ENCODE peak calls at places on chromosomes 1 and 21, in five cellular contexts. Z, P, O, T and X are unnamed samples. For H3K9me3, the result is how much of the 10 kb centered on the place peaks cover.

GRCh38 chr1:42680045-42680444 is 2.2 kb upstream of the YBX1 start:
- DNase-seq in Z (no peak), P (no peak), O (no peak), T (no peak), X (no peak)

GRCh38 chr1:235954306-235955283 is 87.9 kb upstream of the LYST start:
- DNase-seq in Z (peak), P (no peak), O (no peak), T (no peak), X (peak)

GRCh38 chr21:39451332-39452206 is at the start of gene SH3BGR:
- DNase-seq in Z (peak), P (peak), O (no peak), T (no peak), X (peak)

GRCh38 chr1:96992871-96993270 is 271.3 kb downstream of the PTBP2 start:
- DNase-seq in Z (no peak), P (no peak), O (no peak), T (no peak), X (no peak)

GRCh38 chr1:208907785-208908184 is 663.6 kb upstream of the PLXNA2 start:
- DNase-seq in Z (no peak), P (no peak), O (no peak), T (no peak), X (no peak)

GRCh38 chr1:112002525-112002924 is 13.1 kb upstream of the KCND3 start:
- DNase-seq in Z (no peak), P (no peak), O (no peak), T (no peak), X (no peak)

GRCh38 chr1:210123924-210124589 is 108.5 kb upstream of the SERTAD4 start:
- DNase-seq in Z (no peak), P (peak), O (no peak), T (no peak), X (no peak)

GRCh38 chr1:67013573-67013972 is 40.4 kb downstream of the SLC35D1 start:
- DNase-seq in Z (no peak), P (peak), O (no peak), T (no peak), X (no peak)

GRCh38 chr1:157278383-157279156 is 140.4 kb upstream of the ETV3 start:
- DNase-seq in Z (no peak), P (peak), O (no peak), T (no peak), X (no peak)

GRCh38 chr1:42949312-42950145 is 9.1 kb downstream of the SLC2A1 start:
- DNase-seq in Z (no peak), P (no peak), O (no peak), T (no peak), X (no peak)

GRCh38 chr1:64895500-64895899 is 70.8 kb downstream of the JAK1 start:
- DNase-seq in Z (no peak), P (no peak), O (no peak), T (no peak), X (no peak)

GRCh38 chr1:234542211-234542850 is 63.4 kb upstream of the TARBP1 start:
- DNase-seq in Z (no peak), P (no peak), O (peak), T (no peak), X (no peak)

GRCh38 chr1:85465099-85465790 is at the start of gene DDAH1:
- DNase-seq in Z (peak), P (peak), O (peak), T (no peak), X (peak)

GRCh38 chr1:205568469-205569361 is 63.1 kb downstream of the ELK4 start:
- DNase-seq in Z (no peak), P (peak), O (peak), T (no peak), X (no peak)

GRCh38 chr21:36630485-36631206 is 68.3 kb upstream of the SIM2 start:
- DNase-seq in Z (peak), P (peak), O (peak), T (peak), X (no peak)

GRCh38 chr1:217137210-217137871 is 414.1 kb upstream of the ESRRG start:
- DNase-seq in Z (no peak), P (no peak), O (no peak), T (peak), X (no peak)

GRCh38 chr21:36040389-36040788 is 19.9 kb downstream of the SETD4 start:
- DNase-seq in Z (no peak), P (no peak), O (no peak), T (no peak), X (no peak)

GRCh38 chr21:38494254-38494648 is 4.0 kb downstream of the ERG start:
- DNase-seq in Z (no peak), P (no peak), O (no peak), T (no peak), X (no peak)

GRCh38 chr1:86507935-86508582 is 38.8 kb upstream of the CLCA4 start:
- DNase-seq in Z (no peak), P (peak), O (no peak), T (no peak), X (no peak)

GRCh38 chr1:33072707-33073106 is 8.2 kb upstream of the AZIN2 start:
- DNase-seq in Z (no peak), P (no peak), O (no peak), T (no peak), X (no peak)

GRCh38 chr1:208834346-208835081 is 590.3 kb upstream of the PLXNA2 start:
- DNase-seq in Z (no peak), P (no peak), O (no peak), T (peak), X (no peak)

GRCh38 chr1:161069731-161070270 is at the start of gene ARHGAP30:
- DNase-seq in Z (peak), P (no peak), O (peak), T (no peak), X (peak)

GRCh38 chr1:224053456-224053855 is 60.5 kb upstream of the FBXO28 start:
- DNase-seq in Z (no peak), P (no peak), O (no peak), T (no peak), X (no peak)

GRCh38 chr1:25568834-25569598 is 25.6 kb downstream of the LDLRAP1 start:
- DNase-seq in Z (peak), P (peak), O (no peak), T (no peak), X (no peak)

GRCh38 chr1:167081594-167081993 is 8.6 kb downstream of the GPA33 start:
- DNase-seq in Z (no peak), P (no peak), O (no peak), T (no peak), X (no peak)

GRCh38 chr1:20711285-20712209 is 6.3 kb downstream of the KIF17 start:
- DNase-seq in Z (no peak), P (no peak), O (no peak), T (no peak), X (no peak)

GRCh38 chr21:44304846-44305245 is 5.0 kb downstream of the PFKL start:
- DNase-seq in Z (no peak), P (peak), O (peak), T (peak), X (peak)

GRCh38 chr1:41791667-41792484 is 126.8 kb downstream of the HIVEP3 start:
- DNase-seq in Z (no peak), P (no peak), O (no peak), T (no peak), X (no peak)

GRCh38 chr1:218304281-218305039 is 19.4 kb downstream of the RRP15 start:
- DNase-seq in Z (peak), P (peak), O (no peak), T (no peak), X (no peak)

GRCh38 chr1:56496861-56497772 is 82.2 kb downstream of the PLPP3 start:
- DNase-seq in Z (no peak), P (no peak), O (no peak), T (no peak), X (no peak)

GRCh38 chr1:221689138-221689537 is 52.8 kb downstream of the DUSP10 start:
- DNase-seq in Z (no peak), P (no peak), O (no peak), T (no peak), X (no peak)

GRCh38 chr1:184792450-184792969 is 37.9 kb upstream of the EDEM3 start:
- DNase-seq in Z (peak), P (peak), O (peak), T (no peak), X (peak)

GRCh38 chr1:46616277-46617107 is at the start of gene MOB3C:
- DNase-seq in Z (peak), P (peak), O (peak), T (peak), X (peak)

GRCh38 chr1:205610036-205610435 is 21.8 kb downstream of the ELK4 start:
- DNase-seq in Z (no peak), P (peak), O (no peak), T (no peak), X (no peak)

GRCh38 chr1:171898956-171899355 is 57.7 kb downstream of the DNM3 start:
- DNase-seq in Z (no peak), P (no peak), O (no peak), T (peak), X (no peak)

GRCh38 chr1:68269637-68270430 is 37.5 kb upstream of the WLS start:
- DNase-seq in Z (no peak), P (no peak), O (no peak), T (no peak), X (no peak)

GRCh38 chr1:155207578-155208405 is at the start of gene THBS3:
- DNase-seq in Z (peak), P (peak), O (no peak), T (peak), X (peak)

GRCh38 chr1:170273556-170274501 is 128.1 kb downstream of the NTMT2 start:
- DNase-seq in Z (peak), P (peak), O (no peak), T (no peak), X (no peak)

GRCh38 chr1:16183157-16183556 is 27.3 kb upstream of the EPHA2 start:
- DNase-seq in Z (no peak), P (peak), O (no peak), T (no peak), X (no peak)
- H3K27ac ChIP-seq in Z (peak), P (no peak), O (peak), T (no peak), X (no peak)

GRCh38 chr1:110209715-110210603 is at the start of gene KCNC4:
- DNase-seq in Z (peak), P (peak), O (peak), T (peak), X (peak)

GRCh38 chr1:110210604-110211502 is 739 bp downstream of the KCNC4 start:
- DNase-seq in Z (peak), P (peak), O (peak), T (no peak), X (peak)

GRCh38 chr1:110212165-110213142 is 2.3 kb downstream of the KCNC4 start:
- DNase-seq in Z (no peak), P (peak), O (no peak), T (no peak), X (no peak)

GRCh38 chr1:110213143-110213540 is 3.0 kb downstream of the KCNC4 start:
- DNase-seq in Z (no peak), P (no peak), O (no peak), T (no peak), X (no peak)

DNA sequence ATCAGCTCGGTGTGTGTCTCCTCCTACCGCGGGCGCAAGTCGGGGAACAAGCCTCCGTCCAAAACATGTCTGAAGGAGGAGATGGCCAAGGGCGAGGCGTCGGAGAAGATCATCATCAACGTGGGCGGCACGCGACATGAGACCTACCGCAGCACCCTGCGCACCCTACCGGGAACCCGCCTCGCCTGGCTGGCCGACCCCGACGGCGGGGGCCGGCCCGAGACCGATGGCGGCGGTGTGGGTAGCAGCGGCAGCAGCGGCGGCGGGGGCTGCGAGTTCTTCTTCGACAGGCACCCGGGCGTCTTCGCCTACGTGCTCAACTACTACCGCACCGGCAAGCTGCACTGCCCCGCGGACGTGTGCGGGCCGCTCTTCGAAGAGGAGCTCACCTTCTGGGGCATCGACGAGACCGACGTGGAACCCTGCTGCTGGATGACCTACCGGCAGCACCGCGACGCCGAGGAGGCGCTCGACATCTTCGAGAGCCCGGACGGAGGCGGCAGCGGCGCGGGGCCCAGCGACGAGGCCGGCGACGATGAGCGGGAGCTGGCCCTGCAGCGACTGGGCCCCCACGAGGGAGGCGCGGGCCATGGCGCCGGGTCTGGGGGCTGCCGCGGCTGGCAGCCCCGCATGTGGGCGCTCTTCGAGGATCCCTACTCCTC is 1.5 kb downstream of the KCNC4 start:
- DNase-seq in Z (no peak), P (no peak), O (no peak), T (no peak), X (peak)
- H3K4me3 ChIP-seq in Z (peak), P (peak), O (peak), T (peak), X (peak)

GRCh38 chr1:248590055-248590454 is 7.4 kb downstream of the OR2T10 start:
- DNase-seq in Z (no peak), P (no peak), O (no peak), T (no peak), X (no peak)
- H3K9me3 ChIP-seq in Z (under half), P (under half), O (under half), T (under half), X (under half)

GRCh38 chr21:40652436-40652835 is 194.5 kb downstream of the DSCAM start:
- DNase-seq in Z (no peak), P (no peak), O (no peak), T (no peak), X (no peak)
- H3K27ac ChIP-seq in Z (no peak), P (no peak), O (no peak), T (no peak), X (no peak)

GRCh38 chr1:182952677-182953444 is at the start of gene SHCBP1L:
- DNase-seq in Z (peak), P (peak), O (no peak), T (no peak), X (no peak)
- H3K4me3 ChIP-seq in Z (peak), P (no peak), O (peak), T (no peak), X (no peak)

DNA sequence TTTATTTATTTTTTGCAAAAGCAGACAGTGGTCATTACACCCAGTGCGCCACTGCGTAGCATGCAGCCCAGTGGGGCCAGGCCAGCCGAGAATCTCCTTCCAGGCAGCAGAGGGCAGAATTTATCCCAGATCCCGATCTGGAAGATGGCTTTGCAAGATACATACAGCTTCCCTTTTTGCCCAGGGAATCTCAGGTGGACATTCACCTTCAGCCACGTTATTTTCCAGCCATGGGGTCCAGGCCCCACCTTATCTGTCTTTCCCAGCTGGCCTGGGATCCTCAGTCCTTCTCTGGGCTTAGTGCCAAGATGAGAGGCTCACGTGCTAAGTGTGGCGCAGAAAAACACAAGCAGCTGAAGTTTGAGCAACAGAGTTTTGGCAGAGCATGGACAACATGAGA is 123.6 kb downstream of the AJAP1 start:
- DNase-seq in Z (no peak), P (peak), O (no peak), T (no peak), X (no peak)
- H3K9me3 ChIP-seq in Z (under half), P (under half), O (under half), T (under half), X (under half)

GRCh38 chr1:115330480-115331013 is 7.5 kb downstream of the NGF start:
- DNase-seq in Z (no peak), P (no peak), O (no peak), T (no peak), X (peak)

GRCh38 chr1:115332813-115333608 is 5.0 kb downstream of the NGF start:
- DNase-seq in Z (peak), P (peak), O (no peak), T (no peak), X (peak)

GRCh38 chr1:115331531-115332331 is 6.3 kb downstream of the NGF start:
- DNase-seq in Z (no peak), P (no peak), O (no peak), T (no peak), X (no peak)

GRCh38 chr1:115327270-115327669 is 10.8 kb downstream of the NGF start:
- DNase-seq in Z (no peak), P (no peak), O (no peak), T (no peak), X (no peak)

DNA sequence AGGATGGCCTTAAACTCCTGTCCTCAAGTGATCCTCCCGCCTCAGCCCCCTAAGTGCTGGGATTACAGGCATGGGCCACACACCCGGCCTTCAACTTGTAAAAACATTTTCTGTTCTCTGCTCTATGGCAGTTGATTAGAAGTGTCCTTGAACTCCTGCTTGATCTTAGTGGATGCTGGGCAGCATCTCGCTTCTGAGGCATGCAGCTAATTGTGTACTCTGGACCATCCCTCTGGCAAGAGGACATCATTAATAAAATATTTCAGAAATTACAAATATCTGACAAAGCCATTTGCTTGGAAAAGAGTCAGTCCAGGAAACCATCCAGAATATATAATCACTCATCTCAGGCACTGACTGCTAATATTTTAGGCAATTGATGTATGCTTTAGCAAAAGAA is 8.1 kb downstream of the NGF start:
- DNase-seq in Z (no peak), P (no peak), O (no peak), T (no peak), X (no peak)
- H3K27ac ChIP-seq in Z (no peak), P (no peak), O (no peak), T (no peak), X (peak)

GRCh38 chr1:63322944-63323865 is 838 bp downstream of the FOXD3 start:
- DNase-seq in Z (no peak), P (no peak), O (no peak), T (peak), X (no peak)

GRCh38 chr1:63326106-63326472 is 3.7 kb downstream of the FOXD3 start:
- DNase-seq in Z (no peak), P (no peak), O (no peak), T (no peak), X (no peak)

GRCh38 chr1:63324779-63325119 is 2.4 kb downstream of the FOXD3 start:
- DNase-seq in Z (no peak), P (no peak), O (no peak), T (no peak), X (no peak)

GRCh38 chr1:63322248-63322943 is at the start of gene FOXD3:
- DNase-seq in Z (peak), P (peak), O (peak), T (peak), X (peak)

DNA sequence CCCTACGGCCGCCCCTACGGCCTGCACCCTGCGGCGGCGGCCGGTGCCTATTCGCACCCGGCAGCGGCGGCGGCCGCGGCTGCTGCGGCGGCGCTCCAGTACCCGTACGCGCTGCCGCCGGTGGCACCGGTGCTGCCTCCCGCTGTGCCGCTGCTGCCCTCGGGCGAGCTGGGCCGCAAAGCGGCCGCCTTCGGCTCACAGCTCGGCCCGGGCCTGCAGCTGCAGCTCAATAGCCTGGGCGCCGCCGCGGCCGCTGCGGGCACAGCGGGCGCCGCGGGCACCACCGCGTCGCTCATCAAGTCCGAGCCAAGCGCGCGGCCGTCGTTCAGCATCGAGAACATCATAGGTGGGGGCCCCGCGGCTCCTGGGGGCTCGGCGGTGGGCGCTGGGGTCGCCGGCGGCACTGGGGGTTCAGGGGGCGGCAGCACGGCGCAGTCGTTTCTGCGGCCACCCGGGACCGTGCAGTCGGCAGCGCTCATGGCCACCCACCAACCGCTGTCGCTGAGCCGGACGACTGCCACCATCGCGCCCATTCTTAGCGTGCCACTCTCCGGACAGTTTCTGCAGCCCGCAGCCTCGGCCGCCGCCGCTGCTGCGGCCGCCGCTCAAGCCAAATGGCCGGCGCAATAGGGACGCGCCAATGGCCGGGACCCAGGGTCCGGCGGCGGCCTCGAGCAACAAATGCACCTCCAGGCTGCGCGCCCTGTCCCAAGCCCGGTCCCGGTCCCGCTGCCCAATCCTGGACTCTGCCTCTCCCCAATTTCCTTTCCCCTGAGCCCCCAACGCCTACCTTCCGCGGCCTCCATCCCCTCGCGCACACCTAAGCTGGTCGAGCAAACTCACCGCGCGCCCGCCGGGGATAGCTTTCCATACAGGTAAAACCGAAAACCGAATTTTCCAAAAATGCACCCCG is 1.8 kb downstream of the FOXD3 start:
- DNase-seq in Z (no peak), P (no peak), O (no peak), T (peak), X (no peak)
- H3K4me3 ChIP-seq in Z (peak), P (peak), O (peak), T (no peak), X (peak)

GRCh38 chr1:3007298-3008147 is 13.7 kb upstream of the ACTRT2 start:
- DNase-seq in Z (no peak), P (no peak), O (no peak), T (no peak), X (no peak)
- H3K9me3 ChIP-seq in Z (under half), P (under half), O (under half), T (under half), X (under half)